ENCODE peak calls at places on chromosomes 13 and 19, in eight cellular contexts. One of them, this sample, is unnamed.

GRCh38 chr19:40663712-40664692 is 26.4 kb downstream of the NUMBL start:
- DNase-seq in NB4: peak; percentile 60
- DNase-seq in GM12865: peak; percentile 21
- DNase-seq in breast epithelium: no peak
- DNase-seq in AG10803: peak; percentile 25
- DNase-seq in AG09309: no peak
- DNase-seq in left ventricle myocardium inferior: peak; percentile 17
- DNase-seq in psoas muscle: no peak
- DNase-seq in this sample: peak; percentile 50

GRCh38 chr19:277581-278165 is 13.5 kb downstream of the PLPP2 start:
- DNase-seq in left ventricle myocardium inferior: no peak
- DNase-seq in AG10803: no peak
- DNase-seq in psoas muscle: peak; percentile 32
- DNase-seq in NB4: peak; percentile 48
- DNase-seq in GM12865: no peak
- DNase-seq in AG09309: no peak
- DNase-seq in breast epithelium: no peak
- DNase-seq in this sample: no peak

GRCh38 chr13:25678398-25678797 is 306.6 kb downstream of the ATP8A2 start:
- DNase-seq in AG10803: no peak
- DNase-seq in psoas muscle: no peak
- DNase-seq in AG09309: no peak
- DNase-seq in NB4: peak; percentile 8
- DNase-seq in GM12865: no peak
- DNase-seq in breast epithelium: no peak
- DNase-seq in left ventricle myocardium inferior: no peak
- DNase-seq in this sample: peak; percentile 4

GRCh38 chr19:49132974-49133609 is 13.7 kb downstream of the PPFIA3 start:
- DNase-seq in NB4: no peak
- DNase-seq in left ventricle myocardium inferior: peak; percentile 57
- DNase-seq in AG10803: no peak
- DNase-seq in psoas muscle: no peak
- DNase-seq in breast epithelium: no peak
- DNase-seq in GM12865: no peak
- DNase-seq in AG09309: no peak
- DNase-seq in this sample: peak; percentile 37

GRCh38 chr13:48260970-48261369 is 28.0 kb downstream of the ITM2B start:
- DNase-seq in GM12865: no peak
- DNase-seq in breast epithelium: no peak
- DNase-seq in psoas muscle: no peak
- DNase-seq in NB4: no peak
- DNase-seq in left ventricle myocardium inferior: no peak
- DNase-seq in AG10803: no peak
- DNase-seq in AG09309: no peak
- DNase-seq in this sample: no peak

GRCh38 chr19:51367565-51368365 is 1.0 kb downstream of the CLDND2 start:
- DNase-seq in NB4: peak; percentile 99
- DNase-seq in psoas muscle: peak; percentile 99
- DNase-seq in breast epithelium: peak; percentile 99
- DNase-seq in AG09309: peak; percentile 93
- DNase-seq in GM12865: peak; percentile 100
- DNase-seq in AG10803: peak; percentile 98
- DNase-seq in left ventricle myocardium inferior: peak; percentile 99
- DNase-seq in this sample: peak; percentile 100

GRCh38 chr19:54502518-54503048 is at the start of gene LAIR2:
- DNase-seq in AG09309: no peak
- DNase-seq in GM12865: peak; percentile 29
- DNase-seq in AG10803: no peak
- DNase-seq in left ventricle myocardium inferior: no peak
- DNase-seq in NB4: no peak
- DNase-seq in breast epithelium: no peak
- DNase-seq in psoas muscle: no peak
- DNase-seq in this sample: peak; percentile 43

GRCh38 chr19:16025108-16026101 is 50.9 kb upstream of the TPM4 start:
- DNase-seq in AG09309: peak; percentile 16
- DNase-seq in GM12865: peak; percentile 35
- DNase-seq in breast epithelium: peak; percentile 51
- DNase-seq in AG10803: peak; percentile 74
- DNase-seq in psoas muscle: no peak
- DNase-seq in NB4: peak; percentile 48
- DNase-seq in left ventricle myocardium inferior: no peak
- DNase-seq in this sample: peak; percentile 9

GRCh38 chr19:32464279-32464678 is 58.7 kb downstream of the DPY19L3 start:
- DNase-seq in left ventricle myocardium inferior: no peak
- DNase-seq in psoas muscle: no peak
- DNase-seq in AG09309: no peak
- DNase-seq in breast epithelium: no peak
- DNase-seq in NB4: peak; percentile 6
- DNase-seq in AG10803: peak; percentile 23
- DNase-seq in GM12865: peak; percentile 11
- DNase-seq in this sample: no peak

DNA sequence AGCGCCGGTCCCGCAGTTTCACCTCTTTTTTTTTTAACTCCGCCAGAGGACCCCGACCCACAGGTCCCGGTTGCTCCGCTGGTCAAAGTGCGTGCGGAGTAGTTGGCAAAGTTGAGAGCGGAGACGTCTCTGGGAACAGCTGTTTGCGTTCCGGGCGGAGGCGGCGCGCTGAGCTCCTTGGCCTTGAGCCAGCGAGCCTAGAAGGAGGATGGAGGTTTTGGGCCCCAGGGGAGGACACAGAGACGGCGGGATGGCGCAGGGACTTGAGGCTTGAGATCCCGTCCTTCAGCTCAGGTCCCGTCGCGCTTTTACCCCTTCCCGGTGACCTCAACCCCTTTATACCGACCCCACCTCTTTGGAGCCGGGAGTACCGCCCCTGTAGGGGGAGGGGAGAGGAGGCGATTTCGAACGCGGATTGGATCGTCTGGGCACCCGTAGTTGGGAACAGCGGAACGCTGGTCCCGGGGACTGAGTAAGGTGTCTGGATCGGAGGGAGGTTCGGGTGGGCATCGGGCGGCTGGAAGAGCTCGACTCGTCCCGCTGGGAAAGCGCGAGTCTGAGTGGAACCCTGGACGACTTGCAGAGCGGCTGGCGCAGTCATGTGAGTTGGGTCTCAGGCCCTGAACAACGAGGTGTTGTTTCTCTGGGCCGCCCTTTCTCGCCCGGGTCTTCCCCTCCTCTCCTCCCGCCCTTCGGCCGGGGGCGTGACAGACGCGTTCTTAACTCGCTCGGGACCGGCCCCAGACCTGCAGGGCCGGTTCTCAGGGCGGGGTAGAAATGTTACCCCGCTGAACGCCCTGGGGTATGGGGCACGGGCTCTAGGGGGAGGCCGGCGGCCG is at the start of gene WBP4:
- DNase-seq in left ventricle myocardium inferior: peak; percentile 94
- DNase-seq in AG09309: peak; percentile 76
- DNase-seq in NB4: peak; percentile 96
- DNase-seq in breast epithelium: peak; percentile 94
- DNase-seq in GM12865: peak; percentile 96
- DNase-seq in AG10803: peak; percentile 93
- DNase-seq in psoas muscle: peak; percentile 97
- DNase-seq in this sample: peak; percentile 94
- TF ChIP-seq CTCF in left ventricle myocardium inferior: peak; percentile 31
- TF ChIP-seq CTCF in AG09309: peak; percentile 7
- TF ChIP-seq CTCF in NB4: no peak
- TF ChIP-seq CTCF in breast epithelium: peak; percentile 11
- TF ChIP-seq CTCF in GM12865: no peak
- TF ChIP-seq CTCF in AG10803: peak; percentile 33
- TF ChIP-seq CTCF in psoas muscle: no peak
- TF ChIP-seq CTCF in this sample: no peak

GRCh38 chr19:17436094-17436873 is 12.2 kb downstream of the TMEM221 start:
- DNase-seq in left ventricle myocardium inferior: no peak
- DNase-seq in psoas muscle: no peak
- DNase-seq in AG10803: no peak
- DNase-seq in NB4: no peak
- DNase-seq in AG09309: no peak
- DNase-seq in GM12865: no peak
- DNase-seq in breast epithelium: no peak
- DNase-seq in this sample: no peak

GRCh38 chr19:17436874-17437267 is 11.6 kb downstream of the TMEM221 start:
- DNase-seq in breast epithelium: no peak
- DNase-seq in AG10803: no peak
- DNase-seq in NB4: no peak
- DNase-seq in psoas muscle: no peak
- DNase-seq in GM12865: no peak
- DNase-seq in left ventricle myocardium inferior: no peak
- DNase-seq in AG09309: no peak
- DNase-seq in this sample: no peak

GRCh38 chr19:17445526-17446165 is 2.8 kb downstream of the TMEM221 start:
- DNase-seq in AG09309: no peak
- DNase-seq in GM12865: no peak
- DNase-seq in psoas muscle: no peak
- DNase-seq in NB4: no peak
- DNase-seq in left ventricle myocardium inferior: no peak
- DNase-seq in AG10803: no peak
- DNase-seq in breast epithelium: no peak
- DNase-seq in this sample: no peak

DNA sequence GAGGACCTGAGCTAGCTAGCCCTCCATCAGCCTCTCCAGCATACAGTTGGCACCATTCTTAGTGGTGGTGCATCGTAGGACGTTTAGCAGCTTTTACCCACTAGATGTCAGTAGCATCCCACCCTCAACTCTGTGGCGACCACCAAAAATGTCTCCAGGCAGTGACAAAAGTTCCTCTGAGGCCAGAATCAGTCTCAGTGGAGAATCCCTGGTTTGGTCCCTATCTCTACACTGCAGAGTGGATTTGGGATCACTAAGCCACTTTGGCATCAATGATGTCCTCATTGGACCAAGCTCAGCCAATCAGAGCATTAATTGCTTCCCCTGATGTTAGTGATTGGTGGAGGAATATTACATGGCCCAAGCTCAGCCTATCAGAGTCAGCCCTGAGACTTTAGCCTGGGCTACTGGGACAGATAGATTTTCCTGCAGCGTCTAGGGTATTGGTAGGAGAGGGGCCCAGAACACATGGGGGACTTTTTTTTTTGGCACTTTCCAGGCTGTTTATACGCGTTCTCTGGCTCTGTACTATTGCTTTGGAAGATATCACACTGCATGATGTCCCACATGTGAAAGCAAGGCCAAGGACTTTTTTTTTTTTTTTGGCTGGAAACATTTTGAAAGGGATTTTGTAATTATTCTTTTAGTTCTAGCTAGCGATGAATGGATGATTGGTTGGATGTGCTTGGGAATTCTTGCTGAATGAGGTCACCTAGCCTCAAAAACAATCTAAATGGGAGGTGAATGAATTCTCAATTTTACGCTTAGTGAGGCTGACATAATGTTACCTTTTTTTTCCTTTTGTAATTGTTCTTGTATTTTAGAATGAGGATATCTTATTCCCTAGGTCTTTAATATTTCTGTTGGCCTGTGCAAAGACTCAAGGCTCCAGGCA is 7.0 kb downstream of the TMEM221 start:
- DNase-seq in GM12865: peak; percentile 32
- DNase-seq in NB4: peak; percentile 58
- DNase-seq in left ventricle myocardium inferior: no peak
- DNase-seq in psoas muscle: no peak
- DNase-seq in breast epithelium: no peak
- DNase-seq in AG09309: no peak
- DNase-seq in AG10803: peak; percentile 52
- DNase-seq in this sample: peak; percentile 57
- TF ChIP-seq CTCF in GM12865: peak; percentile 48
- TF ChIP-seq CTCF in NB4: peak; percentile 38
- TF ChIP-seq CTCF in left ventricle myocardium inferior: peak; percentile 51
- TF ChIP-seq CTCF in psoas muscle: peak; percentile 24
- TF ChIP-seq CTCF in breast epithelium: no peak
- TF ChIP-seq CTCF in AG09309: peak; percentile 41
- TF ChIP-seq CTCF in AG10803: peak; percentile 39
- TF ChIP-seq CTCF in this sample: peak; percentile 71

GRCh38 chr19:14553042-14553938 is 18.6 kb downstream of the NDUFB7 start:
- DNase-seq in AG09309: no peak
- DNase-seq in psoas muscle: no peak
- DNase-seq in left ventricle myocardium inferior: no peak
- DNase-seq in GM12865: no peak
- DNase-seq in AG10803: no peak
- DNase-seq in NB4: no peak
- DNase-seq in breast epithelium: no peak
- DNase-seq in this sample: no peak

GRCh38 chr19:14553939-14554243 is 18.0 kb downstream of the NDUFB7 start:
- DNase-seq in GM12865: no peak
- DNase-seq in AG09309: no peak
- DNase-seq in AG10803: no peak
- DNase-seq in left ventricle myocardium inferior: no peak
- DNase-seq in psoas muscle: no peak
- DNase-seq in breast epithelium: no peak
- DNase-seq in NB4: no peak
- DNase-seq in this sample: no peak

GRCh38 chr19:14556662-14557188 is 15.1 kb downstream of the NDUFB7 start:
- DNase-seq in breast epithelium: peak; percentile 79
- DNase-seq in AG09309: no peak
- DNase-seq in psoas muscle: peak; percentile 94
- DNase-seq in NB4: peak; percentile 85
- DNase-seq in left ventricle myocardium inferior: peak; percentile 79
- DNase-seq in GM12865: peak; percentile 91
- DNase-seq in AG10803: peak; percentile 79
- DNase-seq in this sample: peak; percentile 79

GRCh38 chr19:14555918-14556661 is 15.8 kb downstream of the NDUFB7 start:
- DNase-seq in AG09309: no peak
- DNase-seq in breast epithelium: no peak
- DNase-seq in AG10803: no peak
- DNase-seq in left ventricle myocardium inferior: no peak
- DNase-seq in psoas muscle: no peak
- DNase-seq in NB4: no peak
- DNase-seq in GM12865: no peak
- DNase-seq in this sample: peak; percentile 68

GRCh38 chr19:14554382-14554812 is 17.5 kb downstream of the NDUFB7 start:
- DNase-seq in GM12865: no peak
- DNase-seq in NB4: no peak
- DNase-seq in left ventricle myocardium inferior: no peak
- DNase-seq in breast epithelium: peak; percentile 75
- DNase-seq in AG10803: no peak
- DNase-seq in AG09309: no peak
- DNase-seq in psoas muscle: no peak
- DNase-seq in this sample: no peak
- TF ChIP-seq CTCF in GM12865: no peak
- TF ChIP-seq CTCF in NB4: no peak
- TF ChIP-seq CTCF in left ventricle myocardium inferior: no peak
- TF ChIP-seq CTCF in breast epithelium: no peak
- TF ChIP-seq CTCF in AG10803: no peak
- TF ChIP-seq CTCF in AG09309: no peak
- TF ChIP-seq CTCF in psoas muscle: no peak
- TF ChIP-seq CTCF in this sample: no peak

DNA sequence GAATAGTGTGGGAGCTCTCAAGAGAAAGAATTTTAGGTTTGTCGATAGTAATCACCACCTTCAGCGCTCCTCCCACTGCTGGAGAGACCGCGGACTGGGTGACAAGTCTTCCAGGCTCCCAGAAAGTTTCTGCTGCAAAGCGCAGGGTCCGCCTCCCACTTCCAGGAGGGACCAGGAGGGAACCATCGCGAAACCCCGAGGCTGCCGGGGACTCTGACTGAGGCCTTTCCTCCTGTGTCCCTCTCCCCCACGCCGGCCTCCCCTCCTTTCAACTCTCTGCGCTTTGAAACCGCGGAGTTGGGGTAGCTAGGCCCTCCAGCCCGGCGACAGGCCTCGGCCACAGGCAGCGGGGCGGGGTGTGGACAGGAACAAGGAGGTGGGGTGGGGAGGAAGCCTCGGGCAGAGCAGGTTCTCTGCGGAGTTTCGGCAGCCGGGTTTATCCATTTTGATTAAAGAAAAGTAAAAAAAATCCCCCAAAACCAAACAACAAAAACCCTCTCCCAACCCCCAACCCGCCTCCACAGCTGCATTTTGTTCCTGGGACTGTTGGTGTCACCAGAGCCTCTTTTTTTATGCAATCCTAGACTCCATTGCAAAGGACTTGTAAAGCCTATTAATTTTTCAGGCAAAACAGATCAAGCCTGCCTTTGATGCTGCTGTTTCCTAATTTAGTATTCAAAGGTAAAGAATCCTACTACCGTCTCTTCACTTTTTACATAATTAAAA is 157.2 kb downstream of the TM9SF2 start:
- DNase-seq in GM12865: peak; percentile 61
- DNase-seq in AG09309: peak; percentile 32
- DNase-seq in left ventricle myocardium inferior: peak; percentile 59
- DNase-seq in psoas muscle: peak; percentile 59
- DNase-seq in breast epithelium: peak; percentile 57
- DNase-seq in NB4: peak; percentile 46
- DNase-seq in AG10803: peak; percentile 56
- DNase-seq in this sample: peak; percentile 76
- TF ChIP-seq CTCF in GM12865: peak; percentile 37
- TF ChIP-seq CTCF in AG09309: peak; percentile 59
- TF ChIP-seq CTCF in left ventricle myocardium inferior: peak; percentile 53
- TF ChIP-seq CTCF in psoas muscle: peak; percentile 16
- TF ChIP-seq CTCF in breast epithelium: no peak
- TF ChIP-seq CTCF in NB4: peak; percentile 15
- TF ChIP-seq CTCF in AG10803: peak; percentile 48
- TF ChIP-seq CTCF in this sample: no peak